ENCODE peak calls at places on chromosomes 2 and 18, in five cellular contexts. R, M, Q, A and B are unnamed samples.
A peak's percentile ranks its signal among the peaks of the same experiment; 100 is the strongest.

GRCh38 chr2:147451131-147451530 is 393.7 kb upstream of the ACVR2A start:
- DNase-seq in Q (no peak), M (no peak), R (no peak), A (no peak), B (no peak)

GRCh38 chr2:178484245-178485041 is 4.2 kb downstream of the PLEKHA3 start:
- DNase-seq in A (peak; percentile 30), Q (no peak), R (peak; percentile 82), M (no peak), B (no peak)

GRCh38 chr2:128617661-128618060 is 299.0 kb upstream of the HS6ST1 start:
- DNase-seq in A (no peak), M (no peak), R (no peak), Q (no peak), B (no peak)

GRCh38 chr2:206266130-206267125 is 8.0 kb upstream of the ZDBF2 start:
- DNase-seq in R (no peak), Q (no peak), A (no peak), M (no peak), B (no peak)

GRCh38 chr2:118223487-118224136 is 135.3 kb downstream of the INSIG2 start:
- DNase-seq in M (peak; percentile 36), R (no peak), A (no peak), Q (no peak), B (peak; percentile 71)

GRCh38 chr2:199136241-199136640 is 321.5 kb downstream of the SATB2 start:
- DNase-seq in R (peak; percentile 56), M (no peak), A (peak; percentile 60), Q (no peak), B (no peak)

GRCh38 chr18:33697498-33697897 is 119.5 kb downstream of the ASXL3 start:
- DNase-seq in A (no peak), M (no peak), Q (no peak), R (no peak), B (no peak)

GRCh38 chr18:55983433-55983832 is 395.4 kb upstream of the TCF4 start:
- DNase-seq in A (peak; percentile 15), M (no peak), R (no peak), Q (no peak), B (no peak)

GRCh38 chr2:36819090-36819711 is 122.7 kb downstream of the VIT start:
- DNase-seq in M (no peak), Q (no peak), R (no peak), A (no peak), B (peak; percentile 65)

DNA sequence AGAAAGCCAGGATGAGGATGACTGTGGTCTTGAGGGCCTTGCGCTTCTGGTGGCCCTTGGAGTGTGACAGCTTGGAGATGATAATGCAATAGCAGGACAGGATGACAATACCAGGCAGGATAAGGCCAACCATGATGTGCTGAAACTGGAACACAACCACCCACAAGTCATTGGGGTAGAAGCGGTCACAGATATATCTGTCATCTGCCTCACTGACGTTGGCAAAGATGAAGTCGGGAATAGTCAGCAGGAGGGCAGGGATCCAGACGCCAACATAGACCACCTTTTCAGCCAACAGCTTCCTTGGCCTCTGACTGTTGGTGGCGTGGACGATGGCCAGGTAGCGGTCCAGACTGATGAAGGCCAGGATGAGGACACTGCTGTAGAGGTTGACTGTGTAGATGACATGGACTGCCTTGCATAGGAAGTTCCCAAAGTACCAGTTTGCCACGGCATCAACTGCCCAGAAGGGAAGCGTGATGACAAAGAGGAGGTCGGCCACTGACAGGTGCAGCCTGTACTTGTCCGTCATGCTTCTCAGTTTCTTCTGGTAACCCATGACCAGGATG is 2.7 kb downstream of the CXCR4 start:
- DNase-seq in M (no peak), R (no peak), Q (no peak), A (no peak), B (no peak)
- H3K9ac ChIP-seq in M (no peak overlapping the region), R (no peak overlapping the region), Q (no peak overlapping the region), A (no peak overlapping the region), B (peak overlapping the region; percentile 97)

GRCh38 chr2:152694161-152694661 is 23.1 kb downstream of the PRPF40A start:
- DNase-seq in M (no peak), A (peak; percentile 82), Q (no peak), R (no peak), B (no peak)
- H3K9ac ChIP-seq in M (no peak overlapping the region), A (no peak overlapping the region), Q (no peak overlapping the region), R (no peak overlapping the region), B (no peak overlapping the region)

DNA sequence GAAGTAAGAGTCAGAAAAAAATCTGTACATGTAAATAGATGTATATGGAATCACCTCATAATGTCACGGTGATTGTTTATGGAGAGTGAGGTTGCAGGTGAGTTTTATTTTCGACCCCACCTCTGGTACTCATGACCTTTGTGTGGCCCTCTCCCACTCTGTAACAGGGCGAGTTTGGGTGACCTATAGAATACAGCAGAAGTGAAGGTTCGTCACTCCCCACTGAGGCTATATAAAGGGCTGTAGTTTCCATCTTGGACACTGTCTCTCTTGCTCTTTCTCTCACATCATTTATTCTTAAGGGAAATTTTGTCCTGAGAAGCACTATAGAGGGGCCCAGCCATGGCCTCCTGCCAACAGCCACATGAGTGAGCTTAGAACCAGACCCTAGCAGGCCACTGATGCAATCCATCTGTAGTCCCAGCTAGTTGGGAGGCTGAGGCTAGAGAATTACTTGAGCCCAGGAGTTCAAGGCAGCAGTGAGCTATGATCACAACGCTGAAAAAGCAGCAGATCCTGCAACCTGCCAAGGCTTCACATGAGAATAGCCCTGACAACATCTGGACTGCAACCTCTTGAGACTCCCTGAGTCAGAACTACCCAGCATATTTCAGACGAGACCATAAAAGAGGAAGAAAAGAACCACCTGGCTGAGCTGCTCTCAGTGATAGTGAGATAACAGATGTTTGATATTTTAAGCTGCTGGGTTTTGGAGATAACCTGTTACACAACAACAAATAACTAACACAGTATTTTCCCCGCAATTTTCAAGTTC is 74.3 kb upstream of the SLC1A4 start:
- DNase-seq in A (peak; percentile 68), M (no peak), Q (no peak), R (no peak), B (no peak)
- H3K9ac ChIP-seq in A (no peak overlapping the region), M (no peak overlapping the region), Q (no peak overlapping the region), R (no peak overlapping the region), B (no peak overlapping the region)

DNA sequence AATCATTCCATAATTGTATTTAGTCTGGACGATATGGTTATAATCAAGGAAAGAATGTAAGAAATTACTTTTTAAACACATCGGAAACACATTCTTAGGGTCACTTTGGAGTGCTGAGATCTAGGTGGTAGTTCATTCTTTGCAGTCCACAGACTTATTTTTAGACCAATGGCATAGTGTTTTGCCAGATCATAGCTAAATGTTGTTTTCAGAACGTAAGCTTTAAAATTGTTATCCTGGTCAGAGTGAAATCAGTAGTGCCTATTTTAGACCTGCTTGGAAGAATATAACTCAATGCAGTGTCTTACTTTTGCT is 4.3 kb downstream of the MYL12A start:
- DNase-seq in Q (no peak), A (peak; percentile 37), R (no peak), M (no peak), B (no peak)
- H3K9ac ChIP-seq in Q (no peak overlapping the region), A (no peak overlapping the region), R (no peak overlapping the region), M (no peak overlapping the region), B (no peak overlapping the region)

DNA sequence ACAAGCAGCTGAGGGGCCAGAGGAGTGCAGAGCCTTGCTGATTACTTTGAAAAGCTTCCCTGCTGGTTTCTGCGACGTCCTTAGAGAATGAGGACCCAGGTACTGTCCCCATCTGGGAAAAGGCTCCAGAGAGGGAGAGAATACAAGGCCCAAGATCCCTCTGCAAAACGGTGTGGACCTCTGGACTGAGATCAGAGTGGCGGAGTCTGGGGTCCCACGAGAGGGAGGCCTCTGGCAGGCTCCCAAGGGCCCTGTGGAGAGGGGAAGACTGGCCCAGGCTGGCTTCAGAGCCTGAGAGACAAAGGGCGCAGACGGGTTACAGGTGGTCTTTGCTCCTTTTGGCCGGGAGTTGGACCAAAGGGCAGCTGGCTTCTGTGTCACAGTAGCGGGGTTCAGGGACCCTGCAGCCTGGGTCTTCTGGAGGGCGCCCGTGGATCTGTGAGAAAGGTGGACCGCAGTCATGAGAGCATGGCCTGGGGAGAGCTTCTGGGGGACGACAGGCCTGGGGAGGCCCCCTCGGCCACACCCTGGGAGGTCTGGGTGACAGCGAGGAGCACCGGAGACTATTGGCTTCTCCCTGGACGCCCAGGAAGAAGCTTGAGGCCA is 805 bp downstream of the SNORC start:
- DNase-seq in Q (no peak), A (no peak), R (no peak), M (no peak), B (no peak)
- H3K9ac ChIP-seq in Q (no peak overlapping the region), A (no peak overlapping the region), R (no peak overlapping the region), M (no peak overlapping the region), B (no peak overlapping the region)